ENCODE peak calls at places on chromosomes 2 and 18, in seven cellular contexts. P, J, B, Q, I, F and S are unnamed samples.
A peak's percentile ranks its signal among the peaks of the same experiment; 100 is the strongest.

GRCh38 chr18:5425721-5426120 is 118.1 kb downstream of the EPB41L3 start:
- DNase-seq in F (no peak), J (no peak), Q (no peak), P (no peak), B (no peak), I (no peak), S (no peak)

GRCh38 chr18:58044370-58045264 is 591 bp downstream of the NEDD4L start:
- DNase-seq in Q (peak; percentile 76), F (peak; percentile 22), B (peak; percentile 43), J (peak; percentile 36), I (peak; percentile 65), P (peak; percentile 86), S (peak; percentile 5)

GRCh38 chr2:193973781-193974180 is 1683.2 kb upstream of the SLC39A10 start:
- DNase-seq in B (no peak), Q (no peak), F (no peak), P (no peak), J (no peak), I (no peak), S (no peak)

GRCh38 chr2:145846986-145847385 is 1327.1 kb upstream of the ZEB2 start:
- DNase-seq in J (no peak), B (no peak), F (no peak), P (no peak), I (no peak), Q (no peak), S (no peak)

GRCh38 chr2:38626326-38627031 is 23.8 kb upstream of the HNRNPLL start:
- DNase-seq in J (peak; percentile 39), B (no peak), P (no peak), Q (no peak), F (no peak), I (no peak), S (no peak)

GRCh38 chr18:64271975-64272659 is 123.2 kb upstream of the LINC00305 start:
- DNase-seq in B (no peak), J (no peak), I (no peak), F (no peak), P (no peak), Q (no peak), S (no peak)

GRCh38 chr2:206230060-206230890 is 44.2 kb upstream of the ZDBF2 start:
- DNase-seq in I (no peak), P (no peak), F (no peak), B (no peak), J (no peak), Q (no peak), S (no peak)

GRCh38 chr2:49832555-49832954 is 678.2 kb upstream of the FSHR start:
- DNase-seq in F (no peak), Q (no peak), P (no peak), B (no peak), I (no peak), J (no peak), S (no peak)

GRCh38 chr2:159285929-159286708 is at the start of gene WDSUB1:
- DNase-seq in J (peak; percentile 31), Q (peak; percentile 85), B (peak; percentile 69), I (peak; percentile 63), F (no peak), P (peak; percentile 94), S (peak; percentile 69)

GRCh38 chr2:55703350-55703749 is 9.7 kb upstream of the PNPT1 start:
- DNase-seq in Q (no peak), P (no peak), B (no peak), F (no peak), J (no peak), I (no peak), S (no peak)

GRCh38 chr2:12035956-12036639 is 289.7 kb downstream of the LPIN1 start:
- DNase-seq in I (no peak), P (no peak), J (no peak), F (no peak), B (no peak), Q (no peak), S (no peak)

GRCh38 chr2:216649573-216649972 is 16.4 kb downstream of the IGFBP2 start:
- DNase-seq in J (no peak), B (no peak), I (no peak), F (no peak), P (no peak), Q (no peak), S (no peak)

GRCh38 chr2:104944495-104944894 is 90.6 kb downstream of the POU3F3 start:
- DNase-seq in P (no peak), J (no peak), F (no peak), Q (no peak), B (no peak), I (no peak), S (no peak)

GRCh38 chr2:121722479-121722878 is 14.2 kb downstream of the NIFK start:
- DNase-seq in F (no peak), I (no peak), P (no peak), B (no peak), J (no peak), Q (no peak), S (no peak)

GRCh38 chr2:203951366-203951902 is 14.9 kb downstream of the ICOS start:
- DNase-seq in P (no peak), I (no peak), Q (no peak), B (no peak), F (peak; percentile 54), J (peak; percentile 42), S (no peak)

GRCh38 chr2:153953761-153954160 is 82.0 kb downstream of the GALNT13 start:
- DNase-seq in Q (no peak), I (no peak), B (no peak), F (no peak), P (no peak), J (no peak), S (no peak)

GRCh38 chr18:77059294-77059916 is 73.2 kb downstream of the MBP start:
- DNase-seq in J (no peak), I (no peak), B (no peak), F (no peak), Q (no peak), P (no peak), S (no peak)
- H3K27ac ChIP-seq in J (no peak overlapping the region), I (no peak overlapping the region), B (no peak overlapping the region), F (peak overlapping the region; percentile 89), Q (peak overlapping the region; percentile 65), P (no peak overlapping the region), S (peak overlapping the region; percentile 80)

GRCh38 chr2:69948963-69949645 is 12.3 kb downstream of the ASPRV1 start:
- DNase-seq in Q (no peak), P (peak; percentile 28), B (no peak), F (no peak), J (no peak), I (no peak), S (no peak)

GRCh38 chr2:69950241-69950640 is 11.2 kb downstream of the ASPRV1 start:
- DNase-seq in B (no peak), P (no peak), Q (no peak), I (no peak), F (no peak), J (no peak), S (no peak)

GRCh38 chr2:69946351-69947077 is 14.9 kb downstream of the ASPRV1 start:
- DNase-seq in F (peak; percentile 24), P (no peak), Q (no peak), J (peak; percentile 61), B (no peak), I (no peak), S (no peak)

GRCh38 chr2:69947078-69947801 is 14.2 kb downstream of the ASPRV1 start:
- DNase-seq in I (no peak), F (no peak), Q (no peak), B (no peak), J (no peak), P (no peak), S (no peak)

GRCh38 chr2:69948032-69948962 is 13.1 kb downstream of the ASPRV1 start:
- DNase-seq in J (no peak), F (no peak), I (no peak), B (no peak), P (peak; percentile 62), Q (no peak), S (no peak)
- H3K4me3 ChIP-seq in J (no peak overlapping the region), F (no peak overlapping the region), I (no peak overlapping the region), B (no peak overlapping the region), P (no peak overlapping the region), Q (no peak overlapping the region), S (no peak overlapping the region)

DNA sequence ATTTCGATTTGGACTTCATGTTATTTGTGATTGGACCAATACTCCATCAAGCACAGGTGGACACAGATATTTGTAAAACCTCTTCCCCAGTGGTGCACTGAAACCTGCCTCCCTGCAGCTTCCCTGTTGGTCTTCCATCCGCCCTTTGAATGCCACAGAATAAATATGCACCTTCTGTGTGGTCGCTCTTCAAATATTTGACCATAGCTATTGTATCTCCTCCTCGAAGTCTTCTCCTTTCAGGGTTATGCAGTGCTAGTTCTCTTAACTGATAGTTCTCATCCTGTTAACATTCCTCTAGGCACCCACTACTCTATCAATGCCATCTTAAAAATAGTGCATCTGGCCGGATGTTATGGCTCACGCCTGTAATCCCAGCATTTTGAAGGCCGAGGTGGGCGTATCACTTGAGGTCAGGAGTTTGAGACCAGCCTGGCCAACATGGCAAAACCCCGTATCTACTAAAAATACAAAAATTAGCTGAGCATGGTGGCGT is 12.5 kb downstream of the SPATS2L start:
- DNase-seq in Q (no peak), I (no peak), J (no peak), B (no peak), P (no peak), F (no peak), S (no peak)
- H3K27ac ChIP-seq in Q (no peak overlapping the region), I (no peak overlapping the region), J (no peak overlapping the region), B (peak overlapping the region; percentile 48), P (no peak overlapping the region), F (no peak overlapping the region), S (no peak overlapping the region)

GRCh38 chr2:176148758-176149483 is 2.4 kb upstream of the HOXD4 start:
- DNase-seq in B (no peak), F (no peak), I (no peak), J (no peak), Q (no peak), P (no peak), S (no peak)

GRCh38 chr2:176150338-176151198 is 782 bp upstream of the HOXD4 start:
- DNase-seq in P (peak; percentile 52), I (no peak), J (no peak), B (no peak), Q (no peak), F (no peak), S (no peak)

GRCh38 chr2:176149484-176150337 is 1.6 kb upstream of the HOXD4 start:
- DNase-seq in F (no peak), Q (no peak), P (peak; percentile 60), I (no peak), B (no peak), J (no peak), S (no peak)

GRCh38 chr2:176152350-176153181 is 1.2 kb downstream of the HOXD4 start:
- DNase-seq in Q (no peak), P (no peak), I (no peak), F (no peak), J (no peak), B (no peak), S (no peak)

DNA sequence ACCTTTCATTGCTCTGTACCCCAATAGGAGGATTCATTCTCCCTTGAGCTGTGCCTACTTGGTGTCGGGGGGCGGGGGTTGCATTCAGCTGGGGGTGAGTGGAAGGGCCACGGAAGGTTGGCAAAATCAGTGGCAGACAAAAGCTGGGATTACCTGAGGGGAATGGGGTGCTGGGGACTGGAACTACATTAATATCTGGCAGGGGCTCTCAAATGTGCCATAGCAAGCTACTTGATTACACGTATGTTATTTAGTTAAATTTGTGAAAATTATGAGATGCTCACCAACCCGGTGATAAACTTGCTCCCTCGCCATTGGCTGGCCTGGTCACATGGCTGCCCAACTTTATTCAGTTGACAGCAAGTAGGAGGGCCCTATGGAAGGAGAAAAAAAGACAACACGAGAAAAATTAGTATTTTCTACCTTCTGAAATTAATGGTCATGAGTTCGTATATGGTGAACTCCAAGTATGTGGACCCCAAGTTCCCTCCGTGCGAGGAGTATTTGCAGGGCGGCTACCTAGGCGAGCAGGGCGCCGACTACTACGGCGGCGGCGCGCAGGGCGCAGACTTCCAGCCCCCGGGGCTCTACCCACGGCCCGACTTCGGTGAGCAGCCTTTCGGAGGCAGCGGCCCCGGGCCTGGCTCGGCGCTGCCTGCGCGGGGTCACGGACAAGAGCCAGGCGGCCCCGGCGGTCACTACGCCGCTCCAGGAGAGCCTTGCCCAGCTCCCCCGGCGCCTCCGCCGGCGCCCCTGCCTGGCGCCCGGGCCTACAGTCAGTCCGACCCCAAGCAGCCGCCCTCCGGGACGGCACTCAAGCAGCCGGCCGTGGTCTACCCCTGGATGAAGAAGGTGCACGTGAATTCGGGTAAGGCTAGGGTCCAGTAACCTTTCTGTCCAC is at the start of gene HOXD4:
- DNase-seq in I (no peak), P (no peak), F (no peak), Q (no peak), B (no peak), J (no peak), S (no peak)
- H3K4me3 ChIP-seq in I (no peak within 1 kb of the TSS), P (peak within 1 kb of the TSS; percentile 64), F (no peak within 1 kb of the TSS), Q (peak within 1 kb of the TSS; percentile 13), B (no peak within 1 kb of the TSS), J (no peak within 1 kb of the TSS), S (peak within 1 kb of the TSS; percentile 23)